ENCODE peak calls at places on chromosomes 11 and 22, in nine cellular contexts. D is ovary, U is heart left ventricle, J is IMR-90, A is spleen, O is H54, W is stomach, M is NB4, K is A549. Z is an unnamed sample.

GRCh38 chr11:130761560-130762220 is 154.6 kb downstream of the SNX19 start:
- DNase-seq in D (no peak), U (no peak), J (no peak), A (no peak), O (no peak), W (no peak), M (no peak), K (no peak), Z (no peak)

GRCh38 chr11:120289426-120289825 is 35.7 kb upstream of the TLCD5 start:
- DNase-seq in D (no peak), U (no peak), J (no peak), A (no peak), O (no peak), W (no peak), M (no peak), K (no peak), Z (no peak)

GRCh38 chr22:17951315-17951714 is 73.0 kb downstream of the MICAL3 start:
- DNase-seq in D (no peak), U (no peak), J (no peak), A (no peak), O (no peak), W (no peak), M (no peak), K (no peak), Z (no peak)

GRCh38 chr22:48098243-48098935 is 1335.9 kb downstream of the TBC1D22A start:
- DNase-seq in D (no peak), U (no peak), J (no peak), A (no peak), O (no peak), W (no peak), M (peak), K (no peak), Z (peak)

GRCh38 chr11:43802509-43802908 is 78.1 kb upstream of the ALKBH3 start:
- DNase-seq in D (no peak), U (no peak), J (peak), A (no peak), O (no peak), W (no peak), M (peak), K (no peak), Z (no peak)

GRCh38 chr11:117669062-117669461 is 128.0 kb downstream of the DSCAML1 start:
- DNase-seq in D (no peak), U (no peak), J (no peak), A (no peak), O (no peak), W (no peak), M (no peak), K (no peak), Z (no peak)

GRCh38 chr22:46619830-46620501 is at the start of gene GRAMD4:
- DNase-seq in D (no peak), U (peak), J (no peak), A (peak), O (no peak), W (no peak), M (peak), K (no peak), Z (no peak)

GRCh38 chr22:21989049-21989448 is 6.5 kb upstream of the TOP3B start:
- DNase-seq in D (no peak), U (no peak), J (no peak), A (no peak), O (no peak), W (no peak), M (no peak), K (no peak), Z (no peak)

GRCh38 chr11:2375341-2375853 is 1.7 kb upstream of the CD81 start:
- DNase-seq in D (no peak), U (peak), J (no peak), A (no peak), O (no peak), W (no peak), M (no peak), K (no peak), Z (no peak)

GRCh38 chr11:116871248-116871647 is 33.8 kb upstream of the APOA1 start:
- DNase-seq in D (no peak), U (peak), J (peak), A (no peak), O (peak), W (no peak), M (no peak), K (no peak), Z (no peak)

GRCh38 chr22:27309713-27310112 is 491.8 kb downstream of the MN1 start:
- DNase-seq in D (no peak), U (no peak), J (no peak), A (no peak), O (no peak), W (no peak), M (no peak), K (no peak), Z (no peak)

GRCh38 chr22:45548441-45548840 is 45.8 kb downstream of the FBLN1 start:
- DNase-seq in D (peak), U (no peak), J (no peak), A (no peak), O (no peak), W (no peak), M (no peak), K (no peak), Z (no peak)

GRCh38 chr11:125778728-125779127 is at the start of gene PATE2:
- DNase-seq in D (no peak), U (no peak), J (no peak), A (no peak), O (no peak), W (no peak), M (no peak), K (no peak), Z (no peak)

GRCh38 chr11:6757373-6757967 is 14.3 kb downstream of the OR2AG2 start:
- DNase-seq in D (no peak), U (peak), J (peak), A (peak), O (peak), W (peak), M (peak), K (peak), Z (no peak)

GRCh38 chr11:112226062-112226921 is at the start of gene PTS:
- DNase-seq in D (peak), U (peak), J (peak), A (peak), O (peak), W (peak), M (peak), K (peak), Z (peak)

GRCh38 chr11:111449696-111450479 is 62.3 kb downstream of the BTG4 start:
- DNase-seq in D (no peak), U (no peak), J (no peak), A (no peak), O (no peak), W (no peak), M (no peak), K (no peak), Z (no peak)

GRCh38 chr11:94132152-94132558 is 3.5 kb downstream of the PANX1 start:
- DNase-seq in D (peak), U (no peak), J (peak), A (no peak), O (no peak), W (no peak), M (no peak), K (no peak), Z (no peak)

GRCh38 chr11:94129505-94130335 is 1.1 kb downstream of the PANX1 start:
- DNase-seq in D (peak), U (no peak), J (peak), A (no peak), O (no peak), W (no peak), M (no peak), K (no peak), Z (no peak)

GRCh38 chr11:94128746-94129504 is at the start of gene PANX1:
- DNase-seq in D (peak), U (peak), J (peak), A (peak), O (no peak), W (peak), M (peak), K (peak), Z (peak)

GRCh38 chr11:94131363-94132115 is 2.9 kb downstream of the PANX1 start:
- DNase-seq in D (peak), U (peak), J (peak), A (no peak), O (no peak), W (no peak), M (no peak), K (no peak), Z (no peak)

DNA sequence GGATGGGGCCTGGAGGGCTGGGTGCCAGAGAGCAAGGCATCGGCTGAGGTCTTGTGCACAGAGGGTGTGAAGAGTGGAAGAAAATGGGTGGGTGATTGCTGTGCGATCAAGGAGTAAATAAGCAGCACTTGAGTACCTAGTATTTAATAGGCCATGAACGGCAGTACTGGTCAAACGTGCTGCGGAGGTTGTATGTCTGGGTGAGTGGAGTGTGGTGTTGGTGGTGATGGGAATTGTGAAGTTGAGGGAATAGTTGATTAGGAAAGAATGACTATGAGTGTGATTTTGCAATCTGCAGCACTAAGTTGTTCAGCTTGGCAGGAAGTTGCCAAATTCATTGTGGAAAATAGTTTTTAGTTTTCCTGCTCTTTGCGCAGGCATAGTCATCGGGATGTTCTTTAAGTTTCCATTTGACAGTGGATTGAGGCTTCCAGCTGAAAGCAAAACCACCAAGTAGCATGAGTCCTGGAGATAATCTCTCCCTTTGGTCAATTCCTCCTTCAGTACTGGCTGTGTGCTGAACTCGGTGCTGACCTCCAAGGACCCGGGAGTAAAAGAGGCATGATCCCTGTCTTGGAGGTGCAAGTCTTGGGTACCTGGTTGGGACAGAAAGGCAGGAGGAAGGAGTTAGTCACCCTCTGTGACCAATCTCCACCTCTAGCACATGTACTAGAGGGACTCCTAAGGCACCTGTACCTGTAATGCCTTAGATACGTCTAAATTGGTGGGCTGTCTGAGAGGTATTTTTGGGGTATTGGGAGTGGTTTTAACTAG is 2.1 kb downstream of the PANX1 start:
- DNase-seq in D (no peak), U (no peak), J (peak), A (no peak), O (no peak), W (no peak), M (peak), K (no peak), Z (no peak)
- TF ChIP-seq POLR2A in D (peak), U (peak), J (peak), A (no peak), O (no peak), W (no peak), M (no peak), K (no peak), Z (no peak)

DNA sequence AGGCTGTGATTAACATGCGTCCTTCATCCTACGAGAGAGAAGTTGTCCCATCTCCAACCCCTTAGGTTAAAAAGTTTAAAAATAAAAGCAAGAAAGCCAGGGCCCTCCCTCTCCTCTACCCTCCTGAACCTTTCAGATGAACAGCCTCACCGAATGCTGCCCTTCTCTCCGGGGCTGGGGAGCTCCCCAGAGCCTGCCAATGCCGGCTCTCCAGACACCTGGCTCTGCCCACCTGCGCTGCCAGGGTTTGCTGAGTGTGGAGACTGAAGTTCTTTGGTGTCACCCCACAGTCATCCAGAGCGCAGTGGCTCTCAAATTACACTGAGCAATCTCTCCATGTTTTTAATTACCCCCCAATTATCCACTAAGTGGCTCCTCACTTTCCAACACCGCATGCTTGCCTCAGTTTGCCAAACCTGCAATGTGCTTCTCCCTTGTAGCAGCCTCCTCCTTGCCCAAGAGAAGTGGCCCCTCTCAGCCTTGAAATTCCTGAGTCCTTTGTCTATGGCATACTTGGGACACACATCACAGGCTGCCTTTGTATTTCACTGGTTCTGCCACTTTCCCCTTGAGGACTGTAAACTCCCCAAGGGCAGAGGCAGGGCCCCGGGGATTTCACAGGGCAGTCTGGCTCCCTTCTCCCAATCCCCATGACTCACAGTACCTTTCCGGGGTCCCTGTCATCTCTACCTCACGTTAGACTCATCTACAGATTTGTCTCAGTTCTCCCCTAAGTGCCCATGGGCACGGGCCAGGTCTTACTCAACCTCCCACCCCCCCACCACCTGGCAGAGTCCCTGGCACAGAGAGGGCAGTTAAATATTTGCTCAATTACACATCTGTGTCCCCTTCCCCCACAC is 2.0 kb downstream of the MYH9 start:
- DNase-seq in D (no peak), U (no peak), J (no peak), A (peak), O (no peak), W (peak), M (peak), K (peak), Z (no peak)
- TF ChIP-seq POLR2A in D (no peak), U (no peak), J (peak), A (no peak), O (no peak), W (no peak), M (no peak), K (no peak), Z (no peak)

GRCh38 chr11:59614277-59615131 is 1.1 kb downstream of the OSBP start:
- DNase-seq in D (no peak), U (no peak), J (no peak), A (no peak), O (no peak), W (no peak), M (peak), K (peak), Z (no peak)

GRCh38 chr11:59615132-59615636 is 390 bp downstream of the OSBP start:
- DNase-seq in D (peak), U (peak), J (no peak), A (peak), O (no peak), W (peak), M (peak), K (peak), Z (peak)

GRCh38 chr11:59615637-59616395 is at the start of gene OSBP:
- DNase-seq in D (peak), U (peak), J (peak), A (peak), O (peak), W (peak), M (peak), K (peak), Z (peak)

GRCh38 chr11:59617876-59618275 is 2.3 kb upstream of the OSBP start:
- DNase-seq in D (no peak), U (no peak), J (no peak), A (no peak), O (no peak), W (no peak), M (no peak), K (no peak), Z (no peak)

DNA sequence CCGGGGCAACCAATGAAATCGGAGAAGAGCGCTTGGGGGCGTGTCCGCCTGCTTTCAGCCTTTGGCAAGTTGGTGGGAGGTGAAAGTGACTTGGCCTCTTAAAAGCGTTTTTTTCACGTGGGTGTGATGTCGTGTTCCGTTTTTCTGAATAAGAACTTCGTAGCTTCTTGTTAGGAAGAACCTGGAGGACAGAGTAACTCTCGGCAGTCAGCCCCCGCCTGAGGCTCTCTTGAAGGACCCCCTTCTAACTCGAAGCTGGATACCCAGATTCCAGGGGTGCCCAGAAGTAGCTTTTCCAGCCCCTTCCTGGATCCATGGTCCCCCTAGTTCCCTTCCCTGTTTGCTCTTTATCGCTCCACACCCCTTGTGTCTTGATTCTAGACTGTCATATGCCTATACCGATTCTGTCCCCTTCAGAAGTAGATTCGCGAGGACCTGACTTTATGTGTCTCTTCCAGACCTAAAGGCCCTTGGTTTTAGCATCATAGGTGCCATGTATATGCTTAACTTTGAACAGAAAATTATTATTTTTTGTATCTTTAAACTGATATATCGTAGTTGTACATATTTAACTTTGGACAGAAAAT is 915 bp upstream of the OSBP start:
- DNase-seq in D (no peak), U (no peak), J (no peak), A (peak), O (no peak), W (no peak), M (no peak), K (no peak), Z (no peak)
- TF ChIP-seq POLR2A in D (peak), U (peak), J (peak), A (no peak), O (no peak), W (no peak), M (peak), K (peak), Z (peak)

DNA sequence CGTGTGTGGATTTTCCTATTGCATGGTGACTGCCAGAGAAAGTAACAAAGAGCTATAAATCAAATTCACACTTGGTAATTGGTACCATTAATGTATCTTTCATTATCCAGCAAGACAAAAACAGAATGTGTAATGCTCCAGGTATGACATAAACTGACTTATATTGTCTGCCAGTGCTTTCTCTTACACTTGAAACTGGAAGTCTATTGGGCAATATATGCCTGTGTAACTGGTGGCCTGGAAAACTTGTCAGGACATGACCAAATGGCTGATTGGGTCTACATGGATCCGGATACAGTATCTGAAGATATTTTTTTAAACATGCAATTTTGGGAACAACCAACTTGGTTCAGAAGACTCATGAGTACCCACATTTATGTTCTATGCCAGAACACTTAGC is 174.6 kb upstream of the ARHGAP42 start:
- DNase-seq in D (no peak), U (no peak), J (no peak), A (no peak), O (no peak), W (no peak), M (no peak), K (no peak), Z (no peak)
- TF ChIP-seq POLR2A in D (no peak), U (no peak), J (no peak), A (no peak), O (no peak), W (no peak), M (no peak), K (no peak), Z (no peak)

Z was measured in GM12891.